ENCODE peak calls at places on chromosomes 1 and 21, in six cellular contexts. One of them, this sample, is unnamed.
A peak's percentile ranks its signal among the peaks of the same experiment; 100 is the strongest.

GRCh38 chr21:17128132-17128531 is 384.7 kb upstream of the CXADR start:
- DNase-seq in heart left ventricle: no peak
- DNase-seq in left lung: no peak
- DNase-seq in neuronal stem cell: no peak
- DNase-seq in transverse colon: no peak
- DNase-seq in IMR-90: no peak
- DNase-seq in this sample: no peak

GRCh38 chr1:206933333-206933945 is 11.7 kb upstream of the FCMR start:
- DNase-seq in IMR-90: no peak
- DNase-seq in heart left ventricle: peak; percentile 72
- DNase-seq in left lung: peak; percentile 56
- DNase-seq in transverse colon: peak; percentile 69
- DNase-seq in neuronal stem cell: no peak
- DNase-seq in this sample: peak; percentile 36

GRCh38 chr1:176469450-176469985 is 6.5 kb downstream of the PAPPA2 start:
- DNase-seq in IMR-90: peak; percentile 7
- DNase-seq in neuronal stem cell: no peak
- DNase-seq in left lung: no peak
- DNase-seq in transverse colon: no peak
- DNase-seq in heart left ventricle: no peak
- DNase-seq in this sample: no peak

GRCh38 chr1:156344409-156344808 is 6.1 kb downstream of the TSACC start:
- DNase-seq in heart left ventricle: no peak
- DNase-seq in transverse colon: no peak
- DNase-seq in left lung: no peak
- DNase-seq in neuronal stem cell: no peak
- DNase-seq in IMR-90: no peak
- DNase-seq in this sample: no peak

GRCh38 chr1:197967066-197967465 is 49.9 kb downstream of the LHX9 start:
- DNase-seq in transverse colon: no peak
- DNase-seq in neuronal stem cell: no peak
- DNase-seq in IMR-90: no peak
- DNase-seq in heart left ventricle: no peak
- DNase-seq in left lung: no peak
- DNase-seq in this sample: no peak

GRCh38 chr1:6222644-6223043 is 13.1 kb downstream of the ICMT start:
- DNase-seq in neuronal stem cell: no peak
- DNase-seq in IMR-90: peak; percentile 31
- DNase-seq in transverse colon: peak; percentile 39
- DNase-seq in heart left ventricle: no peak
- DNase-seq in left lung: no peak
- DNase-seq in this sample: no peak

GRCh38 chr1:43367904-43368645 is at the start of gene ELOVL1:
- DNase-seq in transverse colon: peak; percentile 94
- DNase-seq in neuronal stem cell: peak; percentile 83
- DNase-seq in left lung: peak; percentile 94
- DNase-seq in heart left ventricle: peak; percentile 97
- DNase-seq in IMR-90: peak; percentile 80
- DNase-seq in this sample: peak; percentile 94

GRCh38 chr21:42760977-42761751 is 107.7 kb downstream of the PDE9A start:
- DNase-seq in transverse colon: no peak
- DNase-seq in left lung: no peak
- DNase-seq in neuronal stem cell: no peak
- DNase-seq in IMR-90: no peak
- DNase-seq in heart left ventricle: peak; percentile 54
- DNase-seq in this sample: no peak

GRCh38 chr1:245986404-245987221 is 520.5 kb downstream of the SMYD3 start:
- DNase-seq in heart left ventricle: no peak
- DNase-seq in left lung: no peak
- DNase-seq in IMR-90: peak; percentile 88
- DNase-seq in transverse colon: peak; percentile 44
- DNase-seq in neuronal stem cell: no peak
- DNase-seq in this sample: no peak

GRCh38 chr1:71967670-71968069 is 314.7 kb downstream of the NEGR1 start:
- DNase-seq in transverse colon: no peak
- DNase-seq in neuronal stem cell: no peak
- DNase-seq in IMR-90: no peak
- DNase-seq in heart left ventricle: no peak
- DNase-seq in left lung: no peak
- DNase-seq in this sample: no peak

GRCh38 chr1:180241716-180242544 is 11.9 kb downstream of the LHX4 start:
- DNase-seq in heart left ventricle: no peak
- DNase-seq in left lung: no peak
- DNase-seq in neuronal stem cell: no peak
- DNase-seq in transverse colon: no peak
- DNase-seq in IMR-90: peak; percentile 31
- DNase-seq in this sample: no peak

GRCh38 chr1:186375929-186376330 is 292 bp downstream of the ODR4 start:
- DNase-seq in transverse colon: no peak
- DNase-seq in neuronal stem cell: no peak
- DNase-seq in heart left ventricle: no peak
- DNase-seq in left lung: no peak
- DNase-seq in IMR-90: no peak
- DNase-seq in this sample: no peak

GRCh38 chr1:216055004-216055403 is 368.2 kb downstream of the USH2A start:
- DNase-seq in transverse colon: no peak
- DNase-seq in IMR-90: no peak
- DNase-seq in neuronal stem cell: no peak
- DNase-seq in left lung: no peak
- DNase-seq in heart left ventricle: no peak
- DNase-seq in this sample: no peak

GRCh38 chr1:184379111-184379752 is 7.6 kb upstream of the C1orf21 start:
- DNase-seq in heart left ventricle: no peak
- DNase-seq in neuronal stem cell: no peak
- DNase-seq in transverse colon: no peak
- DNase-seq in IMR-90: no peak
- DNase-seq in left lung: no peak
- DNase-seq in this sample: no peak

GRCh38 chr1:203935286-203935685 is 73.9 kb downstream of the SNRPE start:
- DNase-seq in transverse colon: no peak
- DNase-seq in left lung: no peak
- DNase-seq in heart left ventricle: no peak
- DNase-seq in neuronal stem cell: no peak
- DNase-seq in IMR-90: no peak
- DNase-seq in this sample: no peak

DNA sequence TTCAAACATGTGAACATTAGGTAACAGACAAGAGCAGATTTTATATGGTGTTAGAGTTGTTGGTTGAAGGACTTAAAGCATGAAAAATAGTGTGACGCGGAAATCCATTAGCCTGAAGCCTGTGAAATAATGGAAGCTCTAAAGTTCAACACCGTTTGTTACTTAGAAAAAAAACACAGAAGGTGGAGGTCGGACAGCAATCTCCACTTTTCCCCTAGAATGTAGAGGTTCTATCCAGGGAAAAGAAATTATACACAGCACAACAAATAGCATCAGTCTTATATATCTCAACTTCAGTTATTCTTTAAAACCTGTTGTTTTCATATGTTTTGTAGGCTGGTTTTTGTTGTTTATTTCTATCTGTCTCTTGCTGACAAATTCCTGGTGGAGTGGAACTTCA is 1.9 kb downstream of the RCAN3 start:
- DNase-seq in left lung: no peak
- DNase-seq in IMR-90: no peak
- DNase-seq in neuronal stem cell: no peak
- DNase-seq in transverse colon: no peak
- DNase-seq in heart left ventricle: no peak
- DNase-seq in this sample: no peak
- H3K4me3 ChIP-seq in left lung: no peak overlapping the region
- H3K4me3 ChIP-seq in IMR-90: no peak overlapping the region
- H3K4me3 ChIP-seq in neuronal stem cell: no peak overlapping the region
- H3K4me3 ChIP-seq in transverse colon: no peak overlapping the region
- H3K4me3 ChIP-seq in heart left ventricle: no peak overlapping the region
- H3K4me3 ChIP-seq in this sample: no peak overlapping the region

GRCh38 chr1:190168893-190169292 is 308.8 kb downstream of the BRINP3 start:
- DNase-seq in left lung: no peak
- DNase-seq in heart left ventricle: no peak
- DNase-seq in transverse colon: no peak
- DNase-seq in neuronal stem cell: no peak
- DNase-seq in IMR-90: peak; percentile 2
- DNase-seq in this sample: no peak
- H3K27ac ChIP-seq in left lung: no peak overlapping the region
- H3K27ac ChIP-seq in heart left ventricle: no peak overlapping the region
- H3K27ac ChIP-seq in transverse colon: no peak overlapping the region
- H3K27ac ChIP-seq in neuronal stem cell: no peak overlapping the region
- H3K27ac ChIP-seq in IMR-90: no peak overlapping the region
- H3K27ac ChIP-seq in this sample: no peak overlapping the region

GRCh38 chr1:8547791-8548190 is 229.9 kb downstream of the SLC45A1 start:
- DNase-seq in transverse colon: no peak
- DNase-seq in left lung: no peak
- DNase-seq in heart left ventricle: no peak
- DNase-seq in neuronal stem cell: no peak
- DNase-seq in IMR-90: no peak
- DNase-seq in this sample: no peak
- H3K9me3 ChIP-seq in transverse colon: no peaks in the 10 kb centered on the region
- H3K9me3 ChIP-seq in left lung: no peaks in the 10 kb centered on the region
- H3K9me3 ChIP-seq in heart left ventricle: no peaks in the 10 kb centered on the region
- H3K9me3 ChIP-seq in neuronal stem cell: peaks cover 16% of the 10 kb centered on the region
- H3K9me3 ChIP-seq in IMR-90: no peaks in the 10 kb centered on the region
- H3K9me3 ChIP-seq in this sample: no peaks in the 10 kb centered on the region

GRCh38 chr1:22258696-22259095 is 115.8 kb upstream of the WNT4 start:
- DNase-seq in neuronal stem cell: no peak
- DNase-seq in IMR-90: peak; percentile 3
- DNase-seq in heart left ventricle: no peak
- DNase-seq in left lung: no peak
- DNase-seq in transverse colon: no peak
- DNase-seq in this sample: no peak

GRCh38 chr1:22262583-22262982 is 119.7 kb upstream of the WNT4 start:
- DNase-seq in left lung: no peak
- DNase-seq in IMR-90: no peak
- DNase-seq in neuronal stem cell: no peak
- DNase-seq in heart left ventricle: no peak
- DNase-seq in transverse colon: peak; percentile 72
- DNase-seq in this sample: no peak

GRCh38 chr1:22259581-22260282 is 116.8 kb upstream of the WNT4 start:
- DNase-seq in heart left ventricle: no peak
- DNase-seq in neuronal stem cell: no peak
- DNase-seq in left lung: peak; percentile 51
- DNase-seq in transverse colon: peak; percentile 64
- DNase-seq in IMR-90: peak; percentile 32
- DNase-seq in this sample: no peak

GRCh38 chr1:22261580-22261979 is 118.7 kb upstream of the WNT4 start:
- DNase-seq in neuronal stem cell: no peak
- DNase-seq in left lung: no peak
- DNase-seq in transverse colon: no peak
- DNase-seq in heart left ventricle: no peak
- DNase-seq in IMR-90: no peak
- DNase-seq in this sample: no peak

GRCh38 chr1:22260860-22261432 is 118.0 kb upstream of the WNT4 start:
- DNase-seq in heart left ventricle: no peak
- DNase-seq in neuronal stem cell: no peak
- DNase-seq in left lung: no peak
- DNase-seq in transverse colon: no peak
- DNase-seq in IMR-90: no peak
- DNase-seq in this sample: no peak
- H3K4me3 ChIP-seq in heart left ventricle: no peak overlapping the region
- H3K4me3 ChIP-seq in neuronal stem cell: no peak overlapping the region
- H3K4me3 ChIP-seq in left lung: no peak overlapping the region
- H3K4me3 ChIP-seq in transverse colon: no peak overlapping the region
- H3K4me3 ChIP-seq in IMR-90: no peak overlapping the region
- H3K4me3 ChIP-seq in this sample: no peak overlapping the region

DNA sequence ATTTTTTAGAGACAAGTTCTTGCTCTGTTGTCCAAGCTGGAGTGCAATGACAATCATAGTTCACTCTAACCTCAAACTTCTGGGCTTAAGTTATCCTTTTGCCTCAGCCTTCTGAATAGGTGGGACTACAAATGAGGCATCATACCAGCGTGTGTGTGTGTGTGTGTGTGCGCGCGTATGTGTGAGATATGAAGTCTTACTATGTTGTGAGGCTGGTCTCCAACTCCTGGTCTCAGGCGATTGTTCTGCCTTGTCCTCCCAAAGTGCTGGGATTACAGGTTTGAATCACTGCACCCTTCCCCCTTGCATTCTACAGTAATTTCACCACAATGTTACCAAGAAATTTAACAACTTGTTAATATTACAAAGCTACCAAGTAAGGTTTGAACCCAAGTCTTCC is 688 bp upstream of the GBP2 start:
- DNase-seq in heart left ventricle: no peak
- DNase-seq in neuronal stem cell: no peak
- DNase-seq in left lung: no peak
- DNase-seq in transverse colon: no peak
- DNase-seq in IMR-90: no peak
- DNase-seq in this sample: no peak
- H3K27ac ChIP-seq in heart left ventricle: peak overlapping the region; percentile 80
- H3K27ac ChIP-seq in neuronal stem cell: no peak overlapping the region
- H3K27ac ChIP-seq in left lung: peak overlapping the region; percentile 92
- H3K27ac ChIP-seq in transverse colon: peak overlapping the region; percentile 92
- H3K27ac ChIP-seq in IMR-90: peak overlapping the region; percentile 95
- H3K27ac ChIP-seq in this sample: peak overlapping the region; percentile 72

GRCh38 chr1:80994934-80995333 is 805.8 kb upstream of the ADGRL2 start:
- DNase-seq in neuronal stem cell: no peak
- DNase-seq in left lung: no peak
- DNase-seq in IMR-90: peak; percentile 22
- DNase-seq in transverse colon: no peak
- DNase-seq in heart left ventricle: no peak
- DNase-seq in this sample: no peak

GRCh38 chr1:80988896-80989295 is 811.8 kb upstream of the ADGRL2 start:
- DNase-seq in heart left ventricle: no peak
- DNase-seq in transverse colon: no peak
- DNase-seq in left lung: no peak
- DNase-seq in neuronal stem cell: no peak
- DNase-seq in IMR-90: no peak
- DNase-seq in this sample: no peak

GRCh38 chr1:80987106-80987505 is 813.6 kb upstream of the ADGRL2 start:
- DNase-seq in heart left ventricle: no peak
- DNase-seq in left lung: no peak
- DNase-seq in neuronal stem cell: no peak
- DNase-seq in transverse colon: no peak
- DNase-seq in IMR-90: no peak
- DNase-seq in this sample: no peak

GRCh38 chr1:80989455-80989854 is 811.3 kb upstream of the ADGRL2 start:
- DNase-seq in transverse colon: no peak
- DNase-seq in left lung: no peak
- DNase-seq in IMR-90: no peak
- DNase-seq in heart left ventricle: no peak
- DNase-seq in neuronal stem cell: no peak
- DNase-seq in this sample: no peak
- H3K9me3 ChIP-seq in transverse colon: no peaks in the 10 kb centered on the region
- H3K9me3 ChIP-seq in left lung: no peaks in the 10 kb centered on the region
- H3K9me3 ChIP-seq in IMR-90: no peaks in the 10 kb centered on the region
- H3K9me3 ChIP-seq in heart left ventricle: no peaks in the 10 kb centered on the region
- H3K9me3 ChIP-seq in neuronal stem cell: no peaks in the 10 kb centered on the region
- H3K9me3 ChIP-seq in this sample: no peaks in the 10 kb centered on the region

This sample was measured in body of pancreas.